ENCODE peak calls at places on chromosomes 16 and 17, in nine cellular contexts. U, Q, L, Y, R, G, F, D and E are unnamed samples.

GRCh38 chr17:82020874-82021727 is 1.6 kb downstream of the CENPX start:
- DNase-seq in U (peak), Q (no peak), L (peak), Y (peak), R (no peak), G (peak), F (no peak), D (peak), E (peak)

GRCh38 chr16:22373662-22374310 is 633 bp downstream of the CDR2 start:
- DNase-seq in U (peak), Q (peak), L (peak), Y (no peak), R (no peak), G (peak), F (no peak), D (no peak), E (peak)

GRCh38 chr17:74998783-74999182 is 11.4 kb downstream of the CDR2L start:
- DNase-seq in U (no peak), Q (no peak), L (no peak), Y (no peak), R (no peak), G (no peak), F (no peak), D (no peak), E (no peak)

GRCh38 chr17:42865638-42866094 is 14.7 kb downstream of the AOC3 start:
- DNase-seq in U (no peak), Q (no peak), L (no peak), Y (no peak), R (no peak), G (no peak), F (no peak), D (peak), E (no peak)

GRCh38 chr16:6081320-6081976 is 983.9 kb upstream of the EEF2KMT start:
- DNase-seq in U (peak), Q (no peak), L (no peak), Y (peak), R (peak), G (no peak), F (no peak), D (peak), E (no peak)

GRCh38 chr17:66675991-66676371 is 158.9 kb upstream of the CACNG5 start:
- DNase-seq in U (no peak), Q (no peak), L (peak), Y (no peak), R (no peak), G (no peak), F (no peak), D (no peak), E (peak)

GRCh38 chr16:82584553-82585152 is 42.1 kb upstream of the CDH13 start:
- DNase-seq in U (no peak), Q (no peak), L (no peak), Y (no peak), R (no peak), G (no peak), F (no peak), D (no peak), E (no peak)

GRCh38 chr17:56597495-56597990 is 4.0 kb downstream of the NOG start:
- DNase-seq in U (no peak), Q (peak), L (no peak), Y (no peak), R (no peak), G (peak), F (no peak), D (no peak), E (no peak)

GRCh38 chr17:82333279-82334171 is at the start of gene SECTM1:
- DNase-seq in U (peak), Q (peak), L (peak), Y (no peak), R (no peak), G (peak), F (no peak), D (no peak), E (peak)

GRCh38 chr17:74295625-74296547 is 21.9 kb downstream of the DNAI2 start:
- DNase-seq in U (no peak), Q (no peak), L (no peak), Y (no peak), R (no peak), G (no peak), F (no peak), D (no peak), E (no peak)

GRCh38 chr16:47567321-47567720 is 106.2 kb downstream of the PHKB start:
- DNase-seq in U (no peak), Q (no peak), L (no peak), Y (no peak), R (no peak), G (no peak), F (no peak), D (no peak), E (no peak)

GRCh38 chr17:7501729-7502128 is 17.6 kb downstream of the POLR2A start:
- DNase-seq in U (no peak), Q (no peak), L (no peak), Y (no peak), R (no peak), G (no peak), F (no peak), D (no peak), E (peak)

GRCh38 chr16:57815987-57816745 is 13.9 kb upstream of the KIFC3 start:
- DNase-seq in U (peak), Q (peak), L (peak), Y (peak), R (no peak), G (peak), F (no peak), D (no peak), E (peak)

GRCh38 chr17:19897108-19897854 is 29.5 kb upstream of the ULK2 start:
- DNase-seq in U (peak), Q (peak), L (peak), Y (no peak), R (no peak), G (no peak), F (no peak), D (no peak), E (peak)

GRCh38 chr16:13453325-13453724 is 466.6 kb upstream of the ERCC4 start:
- DNase-seq in U (no peak), Q (no peak), L (no peak), Y (no peak), R (no peak), G (no peak), F (no peak), D (no peak), E (no peak)

GRCh38 chr17:79549111-79549915 is 61.5 kb downstream of the RBFOX3 start:
- DNase-seq in U (no peak), Q (no peak), L (no peak), Y (no peak), R (no peak), G (peak), F (no peak), D (no peak), E (peak)

GRCh38 chr17:77570565-77570898 is 388.0 kb upstream of the TNRC6C start:
- DNase-seq in U (no peak), Q (no peak), L (no peak), Y (no peak), R (no peak), G (peak), F (no peak), D (no peak), E (no peak)

GRCh38 chr17:14061666-14062560 is 7.4 kb upstream of the COX10 start:
- DNase-seq in U (no peak), Q (no peak), L (no peak), Y (no peak), R (no peak), G (no peak), F (no peak), D (no peak), E (no peak)

GRCh38 chr17:75679706-75680201 is 12.6 kb downstream of the SAP30BP start:
- DNase-seq in U (peak), Q (no peak), L (peak), Y (peak), R (no peak), G (no peak), F (no peak), D (no peak), E (no peak)

GRCh38 chr16:77840623-77841274 is 52.4 kb downstream of the VAT1L start:
- DNase-seq in U (no peak), Q (no peak), L (no peak), Y (no peak), R (no peak), G (no peak), F (no peak), D (no peak), E (no peak)

GRCh38 chr17:50425682-50426471 is at the start of gene ACSF2:
- DNase-seq in U (peak), Q (peak), L (peak), Y (peak), R (peak), G (peak), F (no peak), D (peak), E (peak)

GRCh38 chr17:79114455-79115301 is 40.1 kb downstream of the ENGASE start:
- DNase-seq in U (peak), Q (no peak), L (peak), Y (no peak), R (no peak), G (peak), F (no peak), D (no peak), E (peak)

GRCh38 chr16:477758-478157 is 49.8 kb upstream of the CAPN15 start:
- DNase-seq in U (no peak), Q (no peak), L (no peak), Y (no peak), R (no peak), G (no peak), F (no peak), D (no peak), E (no peak)

GRCh38 chr17:76893623-76894358 is 25.6 kb downstream of the MGAT5B start:
- DNase-seq in U (no peak), Q (no peak), L (no peak), Y (no peak), R (no peak), G (no peak), F (no peak), D (no peak), E (no peak)

GRCh38 chr17:67759355-67760171 is 41.8 kb downstream of the NOL11 start:
- DNase-seq in U (peak), Q (no peak), L (no peak), Y (no peak), R (no peak), G (no peak), F (no peak), D (no peak), E (peak)

GRCh38 chr16:12519986-12520385 is 283.7 kb downstream of the CPPED1 start:
- DNase-seq in U (no peak), Q (no peak), L (no peak), Y (no peak), R (no peak), G (no peak), F (no peak), D (no peak), E (no peak)

GRCh38 chr17:83181991-83182619 is 102.7 kb downstream of the METRNL start:
- DNase-seq in U (no peak), Q (peak), L (no peak), Y (no peak), R (no peak), G (no peak), F (no peak), D (no peak), E (peak)

GRCh38 chr16:89290887-89291286 is 73.4 kb downstream of the ZNF778 start:
- DNase-seq in U (no peak), Q (no peak), L (no peak), Y (no peak), R (peak), G (no peak), F (no peak), D (no peak), E (no peak)

GRCh38 chr16:78385406-78385805 is 286.0 kb downstream of the WWOX start:
- DNase-seq in U (no peak), Q (no peak), L (no peak), Y (no peak), R (no peak), G (no peak), F (no peak), D (no peak), E (no peak)

GRCh38 chr16:70520612-70521297 is 2.6 kb downstream of the COG4 start:
- DNase-seq in U (no peak), Q (no peak), L (no peak), Y (no peak), R (no peak), G (no peak), F (no peak), D (no peak), E (no peak)

GRCh38 chr16:56912746-56913703 is 18.9 kb upstream of the HERPUD1 start:
- DNase-seq in U (peak), Q (peak), L (no peak), Y (no peak), R (no peak), G (no peak), F (no peak), D (no peak), E (peak)

GRCh38 chr16:87778830-87779579 is 13.2 kb upstream of the KLHDC4 start:
- DNase-seq in U (peak), Q (peak), L (peak), Y (peak), R (peak), G (peak), F (peak), D (peak), E (peak)

GRCh38 chr17:63246344-63246743 is 199.8 kb downstream of the CYB561 start:
- DNase-seq in U (no peak), Q (no peak), L (no peak), Y (no peak), R (no peak), G (no peak), F (no peak), D (no peak), E (no peak)
- TF ChIP-seq EP300 in U (no peak), Q (no peak), L (no peak), Y (no peak), R (no peak), G (no peak), F (no peak), D (no peak), E (no peak)

GRCh38 chr16:65832679-65833078 is 533.8 kb upstream of the CDH5 start:
- DNase-seq in U (no peak), Q (no peak), L (no peak), Y (no peak), R (no peak), G (no peak), F (no peak), D (no peak), E (no peak)

GRCh38 chr16:65832269-65832668 is 534.2 kb upstream of the CDH5 start:
- DNase-seq in U (no peak), Q (no peak), L (no peak), Y (no peak), R (no peak), G (no peak), F (no peak), D (no peak), E (no peak)

GRCh38 chr16:65825191-65825856 is 541.2 kb upstream of the CDH5 start:
- DNase-seq in U (no peak), Q (no peak), L (no peak), Y (no peak), R (no peak), G (no peak), F (no peak), D (no peak), E (no peak)

GRCh38 chr16:65828296-65828695 is 538.2 kb upstream of the CDH5 start:
- DNase-seq in U (no peak), Q (no peak), L (no peak), Y (no peak), R (no peak), G (no peak), F (no peak), D (no peak), E (no peak)

GRCh38 chr16:65829076-65829475 is 537.4 kb upstream of the CDH5 start:
- DNase-seq in U (no peak), Q (no peak), L (no peak), Y (no peak), R (no peak), G (no peak), F (no peak), D (no peak), E (no peak)
- TF ChIP-seq EP300 in U (no peak), Q (no peak), L (no peak), Y (no peak), R (no peak), G (no peak), F (no peak), D (no peak), E (no peak)

GRCh38 chr16:84459941-84460405 is 44.5 kb downstream of the MEAK7 start:
- DNase-seq in U (no peak), Q (no peak), L (no peak), Y (no peak), R (no peak), G (no peak), F (no peak), D (no peak), E (peak)

GRCh38 chr16:84461029-84461415 is 43.4 kb downstream of the MEAK7 start:
- DNase-seq in U (no peak), Q (no peak), L (peak), Y (no peak), R (no peak), G (no peak), F (no peak), D (no peak), E (peak)

GRCh38 chr16:84458606-84459516 is 45.6 kb downstream of the MEAK7 start:
- DNase-seq in U (no peak), Q (no peak), L (no peak), Y (no peak), R (no peak), G (peak), F (no peak), D (no peak), E (peak)

GRCh38 chr16:84460406-84461028 is 43.9 kb downstream of the MEAK7 start:
- DNase-seq in U (no peak), Q (no peak), L (no peak), Y (no peak), R (no peak), G (no peak), F (no peak), D (no peak), E (no peak)

DNA sequence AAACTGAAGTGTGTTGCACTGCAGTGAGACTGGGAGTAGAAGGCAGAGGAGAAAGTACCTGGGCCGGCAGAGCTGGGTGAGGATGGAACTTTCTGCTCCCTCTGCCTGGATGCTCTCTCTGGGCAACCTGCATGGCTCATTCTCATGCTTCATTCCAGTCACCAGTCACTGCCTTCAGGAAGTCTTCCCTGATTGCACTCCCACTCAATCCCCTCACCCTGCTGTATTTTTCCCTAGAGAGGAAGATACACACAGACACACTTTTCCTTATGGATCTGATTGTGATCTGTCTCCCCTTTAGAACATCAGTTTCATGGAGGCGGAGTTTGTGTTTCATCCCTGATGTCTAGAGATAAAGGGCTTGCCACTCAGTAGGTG is 45.0 kb downstream of the MEAK7 start:
- DNase-seq in U (no peak), Q (no peak), L (no peak), Y (no peak), R (no peak), G (no peak), F (no peak), D (no peak), E (no peak)
- TF ChIP-seq EP300 in U (no peak), Q (no peak), L (no peak), Y (no peak), R (no peak), G (no peak), F (no peak), D (no peak), E (no peak)

GRCh38 chr16:59601452-59601851 is 867.3 kb upstream of the GOT2 start:
- DNase-seq in U (no peak), Q (no peak), L (no peak), Y (no peak), R (no peak), G (no peak), F (no peak), D (no peak), E (no peak)
- TF ChIP-seq EP300 in U (no peak), Q (no peak), L (no peak), Y (no peak), R (no peak), G (no peak), F (no peak), D (no peak), E (no peak)

DNA sequence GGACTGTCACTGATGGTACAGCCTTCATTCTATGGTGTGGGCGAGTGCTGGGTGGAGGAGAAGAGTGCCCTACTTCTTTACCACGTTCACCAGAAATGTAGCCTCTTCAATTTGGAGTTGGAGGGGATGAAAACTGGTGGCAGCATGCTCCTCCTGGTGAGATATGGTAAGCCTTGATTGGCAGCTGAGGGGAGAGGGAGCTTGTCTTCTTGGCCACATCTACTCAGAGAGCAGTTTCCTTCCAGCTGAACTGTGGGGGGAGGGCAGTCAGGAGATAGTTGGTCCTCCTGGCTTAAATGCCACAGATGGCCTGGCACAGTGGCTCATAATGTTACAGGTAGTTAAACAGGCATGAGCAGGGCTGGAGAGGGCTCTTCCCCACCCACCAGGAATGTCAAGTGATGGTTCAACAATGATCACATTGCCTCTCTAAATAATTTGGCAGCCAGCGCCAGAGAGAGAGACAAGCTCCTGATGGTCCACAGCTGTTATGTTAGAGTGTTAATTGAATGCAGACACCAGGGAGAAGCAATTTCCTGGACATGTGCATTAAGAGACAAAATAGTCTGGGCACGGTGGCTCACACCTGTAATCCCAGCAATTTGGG is 9.0 kb upstream of the MAPK3 start:
- DNase-seq in U (no peak), Q (no peak), L (no peak), Y (no peak), R (no peak), G (no peak), F (no peak), D (no peak), E (no peak)
- TF ChIP-seq EP300 in U (no peak), Q (no peak), L (no peak), Y (no peak), R (no peak), G (no peak), F (no peak), D (no peak), E (no peak)

GRCh38 chr16:66070140-66070887 is 296.2 kb upstream of the CDH5 start:
- DNase-seq in U (peak), Q (peak), L (peak), Y (no peak), R (no peak), G (no peak), F (no peak), D (no peak), E (peak)
- TF ChIP-seq EP300 in U (no peak), Q (no peak), L (no peak), Y (no peak), R (no peak), G (no peak), F (no peak), D (no peak), E (no peak)

GRCh38 chr16:80948886-80949502 is 57.7 kb downstream of the CMC2 start:
- DNase-seq in U (peak), Q (no peak), L (no peak), Y (no peak), R (no peak), G (no peak), F (no peak), D (peak), E (no peak)
- TF ChIP-seq EP300 in U (no peak), Q (no peak), L (no peak), Y (no peak), R (no peak), G (no peak), F (no peak), D (no peak), E (no peak)

DNA sequence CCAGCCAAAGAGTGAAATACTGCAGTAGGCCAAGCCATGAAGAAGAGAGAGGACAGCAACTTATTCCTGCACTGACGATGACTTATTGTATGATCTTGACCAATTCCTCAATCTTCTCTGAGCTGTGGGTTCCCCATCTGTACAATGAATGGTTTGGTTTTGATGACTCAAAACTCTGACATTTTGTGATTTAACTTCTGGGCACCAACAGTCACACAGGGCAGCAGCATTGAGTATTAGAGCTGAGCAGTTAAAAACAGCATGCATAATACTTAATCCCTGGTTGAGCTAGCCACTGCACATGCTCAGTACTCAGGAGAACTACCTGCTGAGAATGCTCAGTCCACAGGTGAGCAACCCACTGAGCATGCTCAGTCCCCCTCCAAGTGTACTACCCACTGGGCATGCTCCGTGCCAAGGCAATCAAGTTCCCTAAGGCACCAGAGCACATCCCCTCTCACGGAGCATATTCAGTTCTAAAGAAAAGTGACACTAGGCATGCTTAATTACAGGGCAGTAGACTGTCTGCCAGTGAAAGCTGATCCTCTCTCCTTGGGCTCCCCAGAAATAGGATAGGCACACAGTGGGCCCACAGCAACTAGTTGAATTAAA is 68.7 kb downstream of the AIPL1 start:
- DNase-seq in U (no peak), Q (no peak), L (no peak), Y (no peak), R (no peak), G (no peak), F (no peak), D (no peak), E (no peak)
- TF ChIP-seq EP300 in U (no peak), Q (no peak), L (no peak), Y (no peak), R (no peak), G (no peak), F (no peak), D (no peak), E (no peak)